ENCODE peak calls at places on chromosomes 16 and 17, in seven cellular contexts. One of them, this sample, is unnamed.

GRCh38 chr17:63919311-63919723 is 678 bp upstream of the GH1 start:
- DNase-seq in RWPE1: peak
- DNase-seq in lung: peak
- DNase-seq in B cell: peak
- DNase-seq in prostate gland: peak
- DNase-seq in thoracic aorta: no peak
- DNase-seq in psoas muscle: peak
- DNase-seq in this sample: peak

GRCh38 chr17:58531122-58531521 is 16.7 kb upstream of the MTMR4 start:
- DNase-seq in RWPE1: no peak
- DNase-seq in lung: no peak
- DNase-seq in B cell: no peak
- DNase-seq in prostate gland: no peak
- DNase-seq in thoracic aorta: no peak
- DNase-seq in psoas muscle: no peak
- DNase-seq in this sample: no peak

GRCh38 chr16:27748868-27749546 is 199.1 kb downstream of the KATNIP start:
- DNase-seq in RWPE1: peak
- DNase-seq in lung: no peak
- DNase-seq in B cell: peak
- DNase-seq in prostate gland: peak
- DNase-seq in thoracic aorta: no peak
- DNase-seq in psoas muscle: no peak
- DNase-seq in this sample: peak

GRCh38 chr16:49699718-49700117 is 156.2 kb downstream of the ZNF423 start:
- DNase-seq in RWPE1: no peak
- DNase-seq in lung: no peak
- DNase-seq in B cell: no peak
- DNase-seq in prostate gland: no peak
- DNase-seq in thoracic aorta: no peak
- DNase-seq in psoas muscle: no peak
- DNase-seq in this sample: no peak

GRCh38 chr16:71854369-71854948 is 8.7 kb downstream of the ATXN1L start:
- DNase-seq in RWPE1: no peak
- DNase-seq in lung: no peak
- DNase-seq in B cell: no peak
- DNase-seq in prostate gland: no peak
- DNase-seq in thoracic aorta: no peak
- DNase-seq in psoas muscle: no peak
- DNase-seq in this sample: no peak

GRCh38 chr17:48613862-48614694 is 1.0 kb downstream of the HOXB8 start:
- DNase-seq in RWPE1: no peak
- DNase-seq in lung: no peak
- DNase-seq in B cell: no peak
- DNase-seq in prostate gland: no peak
- DNase-seq in thoracic aorta: no peak
- DNase-seq in psoas muscle: no peak
- DNase-seq in this sample: peak

GRCh38 chr16:70331588-70332358 is 14.9 kb upstream of the DDX19A start:
- DNase-seq in RWPE1: no peak
- DNase-seq in lung: no peak
- DNase-seq in B cell: no peak
- DNase-seq in prostate gland: no peak
- DNase-seq in thoracic aorta: no peak
- DNase-seq in psoas muscle: peak
- DNase-seq in this sample: no peak

GRCh38 chr16:85563515-85564276 is 49.4 kb upstream of the GSE1 start:
- DNase-seq in RWPE1: no peak
- DNase-seq in lung: peak
- DNase-seq in B cell: no peak
- DNase-seq in prostate gland: no peak
- DNase-seq in thoracic aorta: no peak
- DNase-seq in psoas muscle: peak
- DNase-seq in this sample: no peak

GRCh38 chr17:56206351-56206750 is 53.1 kb downstream of the ANKFN1 start:
- DNase-seq in RWPE1: no peak
- DNase-seq in lung: no peak
- DNase-seq in B cell: no peak
- DNase-seq in prostate gland: no peak
- DNase-seq in thoracic aorta: no peak
- DNase-seq in psoas muscle: no peak
- DNase-seq in this sample: no peak

GRCh38 chr16:56933266-56933619 is 1.3 kb downstream of the HERPUD1 start:
- DNase-seq in RWPE1: no peak
- DNase-seq in lung: no peak
- DNase-seq in B cell: no peak
- DNase-seq in prostate gland: no peak
- DNase-seq in thoracic aorta: no peak
- DNase-seq in psoas muscle: no peak
- DNase-seq in this sample: no peak
- TF ChIP-seq CTCF in RWPE1: no peak
- TF ChIP-seq CTCF in lung: no peak
- TF ChIP-seq CTCF in B cell: no peak
- TF ChIP-seq CTCF in prostate gland: no peak
- TF ChIP-seq CTCF in thoracic aorta: no peak
- TF ChIP-seq CTCF in psoas muscle: no peak
- TF ChIP-seq CTCF in this sample: no peak

GRCh38 chr17:8255499-8255898 is 6.4 kb downstream of the PFAS start:
- DNase-seq in RWPE1: no peak
- DNase-seq in lung: no peak
- DNase-seq in B cell: no peak
- DNase-seq in prostate gland: no peak
- DNase-seq in thoracic aorta: no peak
- DNase-seq in psoas muscle: no peak
- DNase-seq in this sample: no peak
- TF ChIP-seq CTCF in RWPE1: no peak
- TF ChIP-seq CTCF in lung: no peak
- TF ChIP-seq CTCF in B cell: no peak
- TF ChIP-seq CTCF in prostate gland: no peak
- TF ChIP-seq CTCF in thoracic aorta: no peak
- TF ChIP-seq CTCF in psoas muscle: no peak
- TF ChIP-seq CTCF in this sample: no peak

DNA sequence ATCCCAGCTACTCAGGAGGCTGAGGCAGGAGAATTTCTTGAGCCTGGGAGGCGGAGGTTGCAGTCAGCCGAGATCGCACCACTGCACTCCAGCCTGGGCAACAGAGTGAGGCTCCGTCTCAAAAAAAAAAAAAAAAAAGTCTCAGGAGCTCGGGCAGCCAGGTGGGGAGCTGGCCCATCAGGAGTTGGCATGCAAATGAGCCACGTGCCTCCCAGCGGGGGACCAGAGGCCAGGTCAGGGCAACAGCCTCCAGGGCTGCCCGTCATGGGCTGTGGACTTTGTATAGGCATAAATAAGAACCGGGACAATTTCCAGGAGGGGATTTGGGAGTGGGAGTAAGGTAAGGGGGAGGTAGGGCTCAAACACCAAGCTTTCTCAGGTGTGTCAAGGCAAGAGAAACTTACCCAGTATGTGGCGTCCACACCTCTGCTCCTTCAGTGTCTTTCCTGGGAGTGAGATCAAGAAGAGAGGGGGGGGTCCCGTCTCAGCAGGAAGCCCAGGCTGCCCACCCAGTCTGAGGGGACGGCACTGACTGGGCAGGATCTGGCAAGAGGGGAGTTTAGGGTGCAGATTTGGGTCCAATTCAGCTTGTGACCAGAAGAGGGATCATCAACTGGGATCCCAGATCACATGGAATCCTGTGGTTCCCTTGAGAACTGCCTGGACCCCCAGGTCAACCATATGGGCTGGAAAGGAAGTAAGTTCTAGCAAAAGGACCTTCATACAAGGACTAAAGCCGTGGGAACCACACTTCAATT is 22.3 kb upstream of the G6PC1 start:
- DNase-seq in RWPE1: no peak
- DNase-seq in lung: no peak
- DNase-seq in B cell: no peak
- DNase-seq in prostate gland: no peak
- DNase-seq in thoracic aorta: no peak
- DNase-seq in psoas muscle: no peak
- DNase-seq in this sample: no peak
- TF ChIP-seq CTCF in RWPE1: no peak
- TF ChIP-seq CTCF in lung: no peak
- TF ChIP-seq CTCF in B cell: no peak
- TF ChIP-seq CTCF in prostate gland: no peak
- TF ChIP-seq CTCF in thoracic aorta: no peak
- TF ChIP-seq CTCF in psoas muscle: no peak
- TF ChIP-seq CTCF in this sample: no peak

DNA sequence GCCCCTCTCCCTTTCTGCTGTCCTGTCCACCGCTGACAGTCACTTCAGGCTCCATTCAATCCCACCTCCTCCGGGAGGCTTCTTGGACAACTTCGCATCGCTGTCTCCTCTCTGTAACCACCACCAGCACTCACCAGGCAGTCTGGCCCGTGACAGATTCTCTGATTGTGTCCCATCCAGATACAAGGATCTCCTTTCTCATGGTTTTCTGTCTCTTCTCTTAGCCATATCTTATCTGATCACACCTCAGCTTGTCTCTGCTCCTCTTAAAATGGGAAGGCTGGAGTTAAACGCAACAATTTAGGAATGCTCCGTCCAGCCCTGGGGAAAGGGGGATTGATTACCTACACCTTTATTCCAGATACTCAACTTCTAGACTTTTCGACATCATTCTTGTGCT is 56.9 kb upstream of the ARHGAP44 start:
- DNase-seq in RWPE1: no peak
- DNase-seq in lung: no peak
- DNase-seq in B cell: no peak
- DNase-seq in prostate gland: no peak
- DNase-seq in thoracic aorta: no peak
- DNase-seq in psoas muscle: no peak
- DNase-seq in this sample: no peak
- TF ChIP-seq CTCF in RWPE1: no peak
- TF ChIP-seq CTCF in lung: no peak
- TF ChIP-seq CTCF in B cell: no peak
- TF ChIP-seq CTCF in prostate gland: no peak
- TF ChIP-seq CTCF in thoracic aorta: no peak
- TF ChIP-seq CTCF in psoas muscle: no peak
- TF ChIP-seq CTCF in this sample: no peak

DNA sequence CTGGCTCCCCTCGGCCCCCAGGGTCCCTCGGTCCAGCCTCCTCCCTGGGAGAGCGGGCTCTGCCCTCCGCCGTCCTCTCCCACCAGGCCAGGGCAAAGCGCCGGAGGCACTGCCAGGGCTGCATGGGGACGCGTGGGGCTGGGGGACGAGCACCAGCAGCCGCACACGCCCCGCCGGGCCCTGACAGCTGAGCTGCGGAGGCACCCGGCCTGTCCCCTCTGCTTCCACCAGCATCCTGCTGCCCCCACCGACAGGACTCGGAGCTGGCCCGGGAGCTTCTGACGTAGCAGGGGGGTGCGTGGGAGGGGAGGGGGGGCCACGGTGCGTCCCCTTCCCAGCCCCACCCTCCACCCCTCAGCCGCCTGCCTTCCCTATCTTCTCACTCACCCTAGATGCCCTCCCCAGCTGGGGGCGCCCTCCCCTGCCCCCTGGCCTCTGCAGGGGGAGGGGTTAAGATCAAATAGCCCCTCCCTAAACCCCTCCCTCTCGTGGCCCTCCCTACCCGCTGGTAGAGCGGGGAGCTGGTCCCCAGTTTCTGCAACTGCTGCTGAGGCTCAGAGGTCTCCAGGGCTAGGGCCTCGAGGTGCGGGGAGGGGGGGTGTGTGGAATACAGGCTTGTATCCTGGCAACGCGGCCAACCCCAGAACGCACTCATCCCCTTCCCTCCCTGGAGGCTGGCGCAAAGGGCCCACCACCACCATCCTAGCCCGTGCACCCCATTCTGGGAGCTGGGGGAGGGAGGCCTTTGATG is 1.1 kb downstream of the SRCIN1 start:
- DNase-seq in RWPE1: no peak
- DNase-seq in lung: no peak
- DNase-seq in B cell: peak
- DNase-seq in prostate gland: no peak
- DNase-seq in thoracic aorta: no peak
- DNase-seq in psoas muscle: peak
- DNase-seq in this sample: peak
- TF ChIP-seq CTCF in RWPE1: no peak
- TF ChIP-seq CTCF in lung: no peak
- TF ChIP-seq CTCF in B cell: no peak
- TF ChIP-seq CTCF in prostate gland: no peak
- TF ChIP-seq CTCF in thoracic aorta: no peak
- TF ChIP-seq CTCF in psoas muscle: no peak
- TF ChIP-seq CTCF in this sample: peak

DNA sequence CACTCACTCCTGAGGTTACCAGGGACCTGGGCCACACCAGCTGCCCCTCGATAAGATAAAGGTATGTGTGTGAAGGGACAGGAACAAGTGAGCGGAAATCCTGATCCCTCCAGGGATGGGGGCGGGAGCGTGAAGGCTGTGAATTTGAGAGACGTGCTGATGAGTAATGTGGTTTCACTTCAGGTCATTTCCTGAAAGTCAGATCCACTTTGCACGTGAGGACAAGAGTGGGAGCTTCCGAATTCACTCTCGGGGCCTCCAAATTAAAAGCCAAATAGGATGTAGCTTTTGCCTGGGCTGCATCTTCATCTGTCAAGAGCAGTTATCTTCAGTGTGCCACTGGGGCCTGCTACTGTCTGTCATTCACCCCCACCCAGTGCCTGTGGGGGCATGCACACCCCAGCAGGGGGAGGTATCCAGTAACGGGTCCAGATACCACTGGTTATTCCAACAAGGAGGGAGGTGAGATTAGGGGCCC is 87.4 kb upstream of the LHX1 start:
- DNase-seq in RWPE1: peak
- DNase-seq in lung: no peak
- DNase-seq in B cell: no peak
- DNase-seq in prostate gland: no peak
- DNase-seq in thoracic aorta: no peak
- DNase-seq in psoas muscle: no peak
- DNase-seq in this sample: peak
- TF ChIP-seq CTCF in RWPE1: no peak
- TF ChIP-seq CTCF in lung: no peak
- TF ChIP-seq CTCF in B cell: no peak
- TF ChIP-seq CTCF in prostate gland: no peak
- TF ChIP-seq CTCF in thoracic aorta: no peak
- TF ChIP-seq CTCF in psoas muscle: no peak
- TF ChIP-seq CTCF in this sample: no peak

DNA sequence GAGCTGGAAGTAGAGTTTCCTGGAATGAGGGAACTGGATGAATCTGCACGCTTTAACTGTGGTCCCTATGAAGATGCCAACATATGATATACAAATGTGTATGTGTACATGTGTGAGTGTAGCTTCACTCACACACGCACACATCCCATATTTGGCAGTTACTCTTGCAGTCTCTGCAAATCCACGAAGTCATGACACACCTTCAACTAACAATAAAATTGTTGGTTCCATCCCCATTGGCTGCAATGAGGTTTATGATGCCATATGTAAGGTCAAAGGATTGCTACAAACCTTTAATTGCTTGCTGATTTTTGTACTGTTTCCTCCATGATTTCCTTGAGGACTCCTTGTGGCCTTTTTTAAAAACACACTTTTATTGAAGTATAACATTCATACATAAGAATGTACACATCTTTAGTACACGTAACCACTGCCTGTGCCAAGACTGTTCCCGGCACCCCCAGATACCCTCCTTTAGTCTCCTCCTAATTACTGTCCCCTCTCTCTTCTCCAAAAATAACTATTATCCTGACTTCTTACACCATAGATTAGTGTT is 22.0 kb downstream of the MYO1D start:
- DNase-seq in RWPE1: no peak
- DNase-seq in lung: no peak
- DNase-seq in B cell: no peak
- DNase-seq in prostate gland: no peak
- DNase-seq in thoracic aorta: no peak
- DNase-seq in psoas muscle: no peak
- DNase-seq in this sample: no peak
- TF ChIP-seq CTCF in RWPE1: no peak
- TF ChIP-seq CTCF in lung: no peak
- TF ChIP-seq CTCF in B cell: no peak
- TF ChIP-seq CTCF in prostate gland: no peak
- TF ChIP-seq CTCF in thoracic aorta: no peak
- TF ChIP-seq CTCF in psoas muscle: no peak
- TF ChIP-seq CTCF in this sample: no peak

This sample was measured in GM13977.